ENCODE peak calls at places on chromosome 21, in five cellular contexts. U is left cardiac atrium; S is CD8-positive, alpha-beta T cell; E is T-helper 17 cell; Q is left colon. W is an unnamed sample.

GRCh38 chr21:38295997-38296764 is 39.4 kb downstream of the KCNJ15 start:
- ATAC-seq in Q (no peak), S (peak; percentile 20), U (peak; percentile 83), E (no peak), W (no peak)

GRCh38 chr21:32240708-32241433 is 38.0 kb downstream of the MIS18A start:
- ATAC-seq in Q (no peak), S (no peak), U (peak; percentile 46), E (no peak), W (no peak)

GRCh38 chr21:28704746-28705145 is 287.9 kb downstream of the LTN1 start:
- ATAC-seq in S (no peak), E (no peak), Q (no peak), U (peak; percentile 66), W (no peak)

GRCh38 chr21:31654340-31654739 is 5.2 kb upstream of the SOD1 start:
- ATAC-seq in U (no peak), S (no peak), E (no peak), Q (no peak), W (no peak)

GRCh38 chr21:28725396-28725795 is 267.3 kb downstream of the LTN1 start:
- ATAC-seq in S (no peak), U (peak; percentile 61), Q (no peak), E (no peak), W (no peak)

GRCh38 chr21:30101967-30102366 is 64.6 kb downstream of the CLDN17 start:
- ATAC-seq in S (no peak), E (no peak), Q (peak; percentile 76), U (no peak), W (no peak)

GRCh38 chr21:33229776-33230517 is at the start of gene IFNAR2:
- ATAC-seq in E (peak; percentile 88), S (peak; percentile 86), U (peak; percentile 96), Q (peak; percentile 91), W (peak; percentile 91)

GRCh38 chr21:36325373-36326010 is 5.5 kb downstream of the MORC3 start:
- ATAC-seq in U (no peak), Q (no peak), E (no peak), S (no peak), W (peak; percentile 37)

GRCh38 chr21:43762303-43763128 is 13.6 kb downstream of the CSTB start:
- ATAC-seq in S (no peak), U (no peak), E (no peak), Q (no peak), W (no peak)

GRCh38 chr21:33080376-33080775 is 10.4 kb downstream of the OLIG1 start:
- ATAC-seq in Q (no peak), U (no peak), E (no peak), S (no peak), W (no peak)

GRCh38 chr21:33541105-33541711 is 709 bp downstream of the GART start:
- ATAC-seq in E (no peak), U (no peak), Q (no peak), S (no peak), W (no peak)

GRCh38 chr21:14566889-14567288 is 20.8 kb upstream of the SAMSN1 start:
- ATAC-seq in Q (no peak), U (no peak), E (no peak), S (no peak), W (no peak)

GRCh38 chr21:46054447-46054846 is 43.5 kb upstream of the COL6A2 start:
- ATAC-seq in U (peak; percentile 11), S (no peak), Q (no peak), E (no peak), W (peak; percentile 64)

W was measured in SK-N-SH treated with all-trans-retinoic acid at 6 μM for 48 hours.